ENCODE peak calls at places on chromosomes 13 and 19, in four cellular contexts. V is adrenal gland, Q is AG09309, I is colonic mucosa. Z is an unnamed sample.

GRCh38 chr13:50376895-50377575 is 361.8 kb downstream of the KCNRG start:
- DNase-seq in V (no peak), I (no peak), Q (no peak), Z (no peak)

GRCh38 chr13:46165485-46166220 is 16.3 kb downstream of the LCP1 start:
- DNase-seq in Q (no peak), I (no peak), V (no peak), Z (no peak)

GRCh38 chr19:1151917-1152601 is 22.0 kb downstream of the SBNO2 start:
- DNase-seq in Q (no peak), V (no peak), I (no peak), Z (no peak)

GRCh38 chr19:43467730-43468129 is 2.3 kb upstream of the LYPD3 start:
- DNase-seq in Q (no peak), I (no peak), V (no peak), Z (peak)

GRCh38 chr19:8128551-8128950 is 20.8 kb downstream of the FBN3 start:
- DNase-seq in I (no peak), Q (no peak), V (no peak), Z (no peak)

GRCh38 chr19:51607920-51608562 is 22.2 kb downstream of the SIGLEC5 start:
- DNase-seq in Q (peak), V (peak), I (peak), Z (peak)

GRCh38 chr13:85565652-85566051 is 233.6 kb downstream of the SLITRK6 start:
- DNase-seq in V (no peak), Q (no peak), I (no peak), Z (no peak)

GRCh38 chr13:87975035-87975434 is 303.9 kb downstream of the SLITRK5 start:
- DNase-seq in V (no peak), Q (no peak), I (no peak), Z (peak)

GRCh38 chr19:927044-927706 is 1.3 kb downstream of the ARID3A start:
- DNase-seq in I (no peak), V (peak), Q (no peak), Z (peak)

GRCh38 chr19:6718741-6719539 is 1.5 kb downstream of the C3 start:
- DNase-seq in Q (no peak), I (no peak), V (peak), Z (peak)

GRCh38 chr13:79522583-79522982 is 41.6 kb downstream of the NDFIP2 start:
- DNase-seq in Q (peak), I (no peak), V (no peak), Z (peak)

DNA sequence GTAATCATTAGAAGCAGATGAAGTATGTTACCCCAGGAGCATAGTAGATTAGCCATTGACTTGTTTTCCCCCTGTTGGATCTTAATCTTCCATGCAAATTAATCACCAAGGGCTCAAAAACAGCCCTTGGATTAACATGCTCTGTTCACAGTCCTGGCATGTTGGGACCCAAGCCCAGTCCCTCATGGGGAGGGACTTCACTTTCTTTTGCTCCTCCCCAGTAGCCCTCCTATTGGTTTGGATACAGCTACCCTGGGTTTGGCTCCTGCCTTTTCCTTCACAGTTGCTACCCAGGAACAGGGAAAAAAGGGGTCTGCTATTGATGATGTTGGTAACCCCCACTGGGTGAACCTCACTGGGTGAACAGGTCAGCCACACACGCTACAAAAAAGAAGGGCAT is 16.9 kb upstream of the PARP4 start:
- DNase-seq in Q (no peak), V (no peak), I (no peak), Z (no peak)
- H3K4me3 ChIP-seq in Q (no peak), V (no peak), I (no peak), Z (no peak)

GRCh38 chr13:27161980-27162379 is 9.6 kb downstream of the USP12 start:
- DNase-seq in I (no peak), V (no peak), Q (no peak), Z (no peak)
- TF ChIP-seq CTCF in I (no peak), V (no peak), Q (no peak), Z (no peak)

GRCh38 chr19:41886761-41887710 is 4.1 kb downstream of the ARHGEF1 start:
- DNase-seq in Q (no peak), V (no peak), I (no peak), Z (no peak)
- H3K4me3 ChIP-seq in Q (no peak), V (no peak), I (peak), Z (no peak)

GRCh38 chr13:103236213-103236612 is 170.0 kb upstream of the SLC10A2 start:
- DNase-seq in V (no peak), Q (no peak), I (no peak), Z (peak)
- TF ChIP-seq CTCF in V (no peak), Q (no peak), I (no peak), Z (peak)